ENCODE peak calls at places on chromosomes 13 and 19, in eight cellular contexts. G is uterus, O is mesendoderm, S is PC-3, J is left lung, H is mesenchymal stem cell, T is caudate nucleus, N is AG04450. R is an unnamed sample.

GRCh38 chr13:97945342-97945741 is 8.1 kb upstream of the IPO5 start:
- DNase-seq in O (no peak), N (no peak), S (no peak), J (no peak), T (no peak), G (no peak), H (no peak), R (peak)

GRCh38 chr19:7852851-7853759 is 21.1 kb downstream of the PRR36 start:
- DNase-seq in N (no peak), O (peak), J (peak), S (peak), T (peak), H (peak), G (peak), R (peak)

GRCh38 chr13:95608640-95609280 is 35.7 kb downstream of the DZIP1 start:
- DNase-seq in S (no peak), T (no peak), O (no peak), H (peak), J (no peak), G (no peak), N (no peak), R (peak)

GRCh38 chr19:30361107-30361447 is 11.1 kb upstream of the ZNF536 start:
- DNase-seq in O (no peak), H (no peak), J (no peak), T (no peak), S (no peak), N (no peak), G (no peak), R (no peak)

GRCh38 chr13:25180450-25180794 is 8.3 kb upstream of the AMER2 start:
- DNase-seq in J (no peak), T (no peak), N (no peak), G (no peak), O (no peak), H (no peak), S (no peak), R (no peak)

GRCh38 chr13:23378009-23378632 is 55.4 kb downstream of the SACS start:
- DNase-seq in O (peak), N (peak), G (peak), S (peak), T (no peak), J (no peak), H (peak), R (peak)

GRCh38 chr13:49097374-49097773 is 121.7 kb downstream of the FNDC3A start:
- DNase-seq in H (peak), J (no peak), N (peak), T (no peak), G (no peak), O (no peak), S (peak), R (peak)

GRCh38 chr19:892243-892996 is 567 bp downstream of the MED16 start:
- DNase-seq in S (no peak), N (no peak), J (no peak), O (no peak), H (no peak), T (no peak), G (no peak), R (no peak)

GRCh38 chr19:49091391-49092038 is 6.3 kb downstream of the SNRNP70 start:
- DNase-seq in G (no peak), S (no peak), N (no peak), O (no peak), T (no peak), H (no peak), J (no peak), R (no peak)

GRCh38 chr19:677601-678380 is 1.6 kb downstream of the FSTL3 start:
- DNase-seq in J (no peak), T (no peak), H (peak), O (no peak), S (peak), G (no peak), N (no peak), R (peak)

GRCh38 chr13:82565191-82565590 is 1317.1 kb downstream of the SLITRK1 start:
- DNase-seq in J (no peak), H (no peak), N (no peak), G (no peak), O (no peak), S (no peak), T (no peak), R (no peak)

GRCh38 chr19:55508120-55508519 is 19.9 kb downstream of the SSC5D start:
- DNase-seq in S (no peak), J (no peak), O (no peak), G (no peak), T (no peak), H (no peak), N (no peak), R (no peak)

GRCh38 chr13:100382787-100383186 is 205.8 kb downstream of the GGACT start:
- DNase-seq in O (no peak), N (no peak), J (no peak), H (peak), T (no peak), S (no peak), G (no peak), R (peak)

GRCh38 chr13:93318538-93318937 is 91.9 kb downstream of the GPC6 start:
- DNase-seq in N (no peak), S (peak), T (no peak), J (no peak), H (peak), O (peak), G (no peak), R (peak)

GRCh38 chr19:35832054-35832453 is 19.4 kb upstream of the PRODH2 start:
- DNase-seq in J (no peak), O (no peak), T (no peak), G (no peak), H (no peak), S (no peak), N (no peak), R (no peak)

GRCh38 chr13:84686973-84687372 is 804.7 kb upstream of the SLITRK1 start:
- DNase-seq in T (no peak), J (no peak), G (no peak), O (no peak), S (no peak), H (no peak), N (no peak), R (no peak)

DNA sequence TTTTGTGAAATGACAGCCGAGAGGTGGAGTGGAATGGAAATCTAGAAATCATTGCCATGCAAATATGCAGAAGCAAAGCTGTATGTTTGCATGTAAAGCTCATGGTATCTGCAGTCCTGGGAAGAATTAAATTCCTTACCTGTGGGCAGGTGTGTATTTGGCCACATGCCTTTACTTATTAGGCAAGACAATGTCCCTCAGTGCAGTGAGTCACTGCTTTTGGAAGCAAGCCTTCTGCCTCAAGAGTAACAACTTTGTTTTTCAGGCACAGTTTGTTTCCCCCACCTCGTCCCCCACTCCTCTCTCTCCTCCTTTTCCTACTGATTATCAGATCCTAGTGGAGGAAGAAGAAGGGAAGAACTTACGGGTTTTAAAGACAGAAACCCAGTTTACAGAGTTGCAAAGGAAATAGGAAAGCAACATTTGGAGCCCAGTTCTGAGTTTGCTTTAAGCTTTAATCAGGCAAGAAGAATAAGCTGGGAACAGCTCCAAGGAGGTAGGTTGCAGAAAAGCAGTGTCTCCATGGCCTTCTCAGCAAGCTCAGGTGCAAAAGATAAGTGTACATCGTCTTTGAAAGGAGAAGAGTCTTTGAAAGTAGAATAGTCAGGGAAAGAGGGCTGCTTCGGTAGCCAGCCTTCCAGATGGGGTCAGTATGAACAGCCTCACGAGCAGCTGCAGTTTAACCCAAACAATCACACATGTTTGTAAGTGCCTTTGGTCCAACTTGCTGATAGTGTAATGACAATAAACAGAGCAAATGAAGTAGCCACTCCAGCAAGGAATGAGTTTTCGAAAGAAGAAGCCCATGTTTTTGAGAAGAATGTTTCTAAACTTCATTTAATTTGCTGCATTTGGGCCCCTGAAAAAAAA is 190.1 kb downstream of the KLF5 start:
- DNase-seq in H (peak), S (peak), T (no peak), O (peak), J (no peak), N (peak), G (no peak), R (peak)
- H3K27ac ChIP-seq in H (no peak), S (peak), T (no peak), O (no peak), J (peak), N (no peak), G (no peak), R (no peak)

DNA sequence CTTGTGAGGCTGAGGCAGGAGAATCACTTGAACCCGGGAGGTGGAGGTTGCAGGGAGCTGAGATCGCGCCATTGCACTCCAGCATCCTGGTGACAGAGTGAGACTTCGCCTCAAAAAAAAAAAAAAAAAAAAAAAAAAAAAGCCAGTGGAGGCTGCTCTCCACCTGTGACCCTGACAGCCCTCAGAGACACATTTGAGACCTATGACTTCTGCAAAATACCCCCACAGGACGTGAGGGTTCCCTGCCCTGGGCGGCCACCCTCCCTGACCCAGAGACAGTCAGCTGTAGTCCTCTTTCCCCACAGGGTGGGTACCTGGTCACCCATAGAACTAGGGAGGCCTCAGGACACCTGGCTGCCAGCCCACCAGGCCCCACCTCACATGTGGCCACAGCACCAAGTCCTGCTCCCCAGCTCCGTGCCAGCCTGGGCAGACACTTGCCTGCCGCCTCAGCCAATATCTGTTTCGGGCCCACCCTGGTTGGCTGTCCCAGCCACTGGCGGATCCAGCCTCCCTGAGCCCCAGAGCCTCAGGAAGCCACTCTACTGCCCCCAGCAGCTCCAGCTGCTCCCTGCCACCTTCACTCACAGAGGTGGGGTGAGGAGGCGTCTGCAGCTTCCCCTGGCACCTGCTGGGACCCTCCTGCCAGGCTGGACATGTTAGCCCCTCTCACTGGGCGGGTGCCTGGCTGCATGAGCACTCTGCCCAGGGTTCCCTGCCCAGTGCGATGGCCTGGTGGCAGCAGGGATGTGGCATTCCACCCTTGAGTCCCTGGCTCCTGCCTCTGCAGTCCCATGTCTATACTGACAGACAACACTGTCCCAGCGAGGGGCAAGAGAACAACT is 7.0 kb downstream of the MKNK2 start:
- DNase-seq in G (peak), H (no peak), J (no peak), S (no peak), T (no peak), N (no peak), O (no peak), R (no peak)
- H3K27ac ChIP-seq in G (peak), H (no peak), J (peak), S (no peak), T (peak), N (no peak), O (no peak), R (no peak)

GRCh38 chr13:77042566-77043177 is 15.7 kb upstream of the FBXL3 start:
- DNase-seq in H (peak), J (no peak), S (no peak), N (no peak), T (no peak), G (no peak), O (no peak), R (peak)

GRCh38 chr13:77048592-77048991 is 21.6 kb upstream of the FBXL3 start:
- DNase-seq in H (no peak), G (no peak), N (no peak), O (peak), S (no peak), J (no peak), T (no peak), R (no peak)

GRCh38 chr13:77053192-77053591 is 26.2 kb upstream of the FBXL3 start:
- DNase-seq in T (no peak), S (no peak), O (no peak), N (no peak), H (no peak), G (no peak), J (no peak), R (no peak)

GRCh38 chr13:77047649-77048343 is 20.8 kb upstream of the FBXL3 start:
- DNase-seq in O (peak), G (no peak), S (no peak), J (no peak), N (no peak), H (no peak), T (no peak), R (no peak)
- H3K27ac ChIP-seq in O (peak), G (no peak), S (no peak), J (no peak), N (no peak), H (no peak), T (no peak), R (no peak)

GRCh38 chr13:38803566-38803965 is 116.7 kb downstream of the FREM2 start:
- DNase-seq in G (no peak), N (no peak), S (no peak), T (no peak), H (no peak), J (no peak), O (peak), R (no peak)

GRCh38 chr13:38804061-38804460 is 117.2 kb downstream of the FREM2 start:
- DNase-seq in J (no peak), G (no peak), T (no peak), O (no peak), H (no peak), N (no peak), S (no peak), R (no peak)

GRCh38 chr13:38804536-38804935 is 117.7 kb downstream of the FREM2 start:
- DNase-seq in H (no peak), N (no peak), S (peak), T (no peak), J (no peak), O (no peak), G (no peak), R (peak)
- H3K27ac ChIP-seq in H (peak), N (no peak), S (no peak), T (no peak), J (no peak), O (no peak), G (no peak), R (no peak)

R was measured in fibroblast of lung.